ENCODE peak calls at places on chromosomes 7 and 10, in eight cellular contexts. N is D341Med; J is HEK293T; H is GM12891; M is renal cortical epithelial cell; T is activated naive CD4-positive, alpha-beta T cell treated with anti-CD3 and anti-CD28 coated beads for 36 hours; C is stimulated activated CD8-positive, alpha-beta memory T cell treated with anti-CD3 and anti-CD28 coated beads, Interleukin-2, amount 100 ng/mL, for 1 hour; X is ovary. O is an unnamed sample.

GRCh38 chr10:21534611-21535493 is 820 bp downstream of the MLLT10 start:
- DNase-seq in N (peak), J (peak), X (peak), C (no peak), H (peak), M (no peak), T (peak), O (peak)

GRCh38 chr10:48468866-48469511 is 135.9 kb downstream of the ARHGAP22 start:
- DNase-seq in C (no peak), N (peak), M (no peak), H (no peak), J (no peak), T (no peak), X (no peak), O (peak)

GRCh38 chr10:97280783-97281182 is 11.7 kb downstream of the ARHGAP19 start:
- DNase-seq in X (no peak), C (no peak), M (no peak), H (no peak), N (no peak), J (no peak), T (no peak), O (no peak)

GRCh38 chr10:71347587-71348395 is 28.7 kb downstream of the SLC29A3 start:
- DNase-seq in C (no peak), J (no peak), M (no peak), T (no peak), X (no peak), H (no peak), N (no peak), O (peak)

GRCh38 chr7:7177044-7177517 is 5.3 kb upstream of the C1GALT1 start:
- DNase-seq in M (peak), C (no peak), N (no peak), H (no peak), X (no peak), T (no peak), J (no peak), O (no peak)

GRCh38 chr10:67306588-67307205 is 380.9 kb downstream of the LRRTM3 start:
- DNase-seq in T (no peak), C (no peak), H (peak), M (peak), N (peak), X (no peak), J (peak), O (no peak)

GRCh38 chr10:124369066-124369465 is 49.7 kb downstream of the OAT start:
- DNase-seq in J (no peak), C (no peak), T (no peak), M (no peak), N (no peak), H (no peak), X (no peak), O (no peak)

GRCh38 chr10:59088912-59089573 is 87.4 kb upstream of the PHYHIPL start:
- DNase-seq in X (no peak), T (no peak), H (no peak), M (no peak), J (no peak), C (no peak), N (no peak), O (no peak)

GRCh38 chr10:16440396-16441105 is 3.7 kb downstream of the PTER start:
- DNase-seq in N (no peak), T (peak), H (no peak), C (no peak), X (no peak), J (no peak), M (peak), O (peak)

GRCh38 chr7:30472771-30473392 is 5.7 kb downstream of the NOD1 start:
- DNase-seq in C (no peak), T (no peak), N (no peak), H (no peak), X (no peak), J (no peak), M (peak), O (no peak)

GRCh38 chr10:58892039-58892665 is 284.3 kb upstream of the PHYHIPL start:
- DNase-seq in J (no peak), N (no peak), M (no peak), T (no peak), C (no peak), X (peak), H (no peak), O (no peak)

GRCh38 chr10:78470267-78471103 is 436.8 kb downstream of the RPS24 start:
- DNase-seq in M (peak), J (no peak), H (no peak), X (no peak), T (no peak), C (no peak), N (no peak), O (no peak)

GRCh38 chr7:120874016-120874415 is 16.1 kb upstream of the TSPAN12 start:
- DNase-seq in C (no peak), H (no peak), X (no peak), T (no peak), J (no peak), M (no peak), N (no peak), O (no peak)

GRCh38 chr7:1669486-1669951 is 558 bp upstream of the ELFN1 start:
- DNase-seq in C (no peak), N (no peak), J (no peak), H (no peak), M (no peak), X (no peak), T (peak), O (no peak)

GRCh38 chr10:22682237-22683192 is 31.9 kb downstream of the PIP4K2A start:
- DNase-seq in H (no peak), N (no peak), T (peak), C (peak), X (no peak), J (no peak), M (peak), O (no peak)

GRCh38 chr7:154306036-154306435 is 253.8 kb downstream of the DPP6 start:
- DNase-seq in X (no peak), C (no peak), T (no peak), N (no peak), M (no peak), H (no peak), J (no peak), O (no peak)

GRCh38 chr7:50317221-50317678 is 12.7 kb downstream of the IKZF1 start:
- DNase-seq in X (no peak), M (no peak), N (no peak), C (no peak), T (peak), J (no peak), H (peak), O (no peak)

GRCh38 chr10:99364125-99364524 is 35.0 kb downstream of the CNNM1 start:
- DNase-seq in H (no peak), M (no peak), J (no peak), T (no peak), C (no peak), N (no peak), X (no peak), O (no peak)

GRCh38 chr10:23338886-23339285 is 5.7 kb downstream of the C10orf67 start:
- DNase-seq in N (no peak), C (no peak), J (no peak), M (no peak), H (no peak), T (no peak), X (no peak), O (no peak)

GRCh38 chr10:34743804-34744203 is 71.3 kb downstream of the PARD3 start:
- DNase-seq in T (no peak), X (no peak), N (no peak), M (peak), C (no peak), J (no peak), H (no peak), O (no peak)

GRCh38 chr7:120733143-120733542 is 124.8 kb downstream of the TSPAN12 start:
- DNase-seq in X (no peak), J (no peak), H (no peak), M (peak), N (no peak), C (no peak), T (no peak), O (no peak)

GRCh38 chr10:122878799-122879338 is 512 bp downstream of the FAM24B start:
- DNase-seq in X (peak), H (no peak), T (no peak), N (no peak), C (no peak), J (no peak), M (peak), O (no peak)

GRCh38 chr10:29372920-29373319 is 84.0 kb downstream of the LYZL1 start:
- DNase-seq in X (no peak), H (no peak), M (no peak), N (no peak), J (no peak), T (no peak), C (no peak), O (no peak)

GRCh38 chr7:100801833-100802568 is 25.3 kb downstream of the EPHB4 start:
- DNase-seq in X (peak), J (no peak), M (peak), C (no peak), N (no peak), T (no peak), H (no peak), O (peak)

GRCh38 chr10:122162566-122163181 is 108.4 kb upstream of the BTBD16 start:
- DNase-seq in M (no peak), X (no peak), N (no peak), T (no peak), C (no peak), J (peak), H (no peak), O (peak)

GRCh38 chr7:82745117-82745516 is 301.5 kb upstream of the CACNA2D1 start:
- DNase-seq in J (no peak), T (no peak), M (peak), H (no peak), N (no peak), C (no peak), X (no peak), O (no peak)

O was measured in stomach.